ENCODE peak calls at places on chromosome X, in four cellular contexts. L is GM12878, C is HepG2, J is H1. O is an unnamed sample.
A peak's percentile ranks its signal among the peaks of the same experiment; 100 is the strongest.

GRCh38 chrX:8346060-8346459 is 118.6 kb upstream of the VCX3B start:
- DNase-seq in J (no peak), C (no peak), L (no peak), O (no peak)

GRCh38 chrX:15202458-15203177 is 67.3 kb downstream of the ASB9 start:
- DNase-seq in C (no peak), L (peak; percentile 15), J (no peak), O (no peak)

GRCh38 chrX:53072418-53073114 is 9.6 kb upstream of the TSPYL2 start:
- DNase-seq in J (no peak), C (no peak), L (no peak), O (no peak)

GRCh38 chrX:68443155-68443868 is 10.0 kb upstream of the OPHN1 start:
- DNase-seq in C (peak; percentile 6), J (no peak), L (peak; percentile 9), O (no peak)

GRCh38 chrX:15471016-15471415 is 22.1 kb downstream of the PIR start:
- DNase-seq in L (peak; percentile 27), J (peak; percentile 53), C (peak; percentile 32), O (peak; percentile 32)

GRCh38 chrX:13432376-13432775 is 112.5 kb upstream of the ATXN3L start:
- DNase-seq in L (no peak), C (no peak), J (no peak), O (no peak)

GRCh38 chrX:152037183-152037582 is 62.7 kb upstream of the GABRE start:
- DNase-seq in C (no peak), J (no peak), L (no peak), O (no peak)

GRCh38 chrX:75421688-75422087 is 101.1 kb downstream of the ZDHHC15 start:
- DNase-seq in L (no peak), J (no peak), C (no peak), O (no peak)

GRCh38 chrX:19888419-19888879 is 1.0 kb upstream of the SH3KBP1 start:
- DNase-seq in L (no peak), J (no peak), C (peak; percentile 78), O (peak; percentile 58)

GRCh38 chrX:97629597-97629985 is 745.9 kb downstream of the RPA4 start:
- DNase-seq in L (no peak), C (no peak), J (no peak), O (no peak)

GRCh38 chrX:19886888-19887531 is 390 bp downstream of the SH3KBP1 start:
- DNase-seq in J (peak; percentile 46), L (no peak), C (no peak), O (no peak)

GRCh38 chrX:131025336-131025735 is 32.8 kb upstream of the ARHGAP36 start:
- DNase-seq in L (no peak), J (no peak), C (peak; percentile 33), O (no peak)

GRCh38 chrX:38095971-38096529 is 89.7 kb downstream of the SYTL5 start:
- DNase-seq in C (no peak), J (no peak), L (no peak), O (no peak)

GRCh38 chrX:66914082-66914481 is 275.2 kb upstream of the EDA2R start:
- DNase-seq in L (no peak), C (peak; percentile 0), J (no peak), O (no peak)

GRCh38 chrX:153460826-153461225 is 9.6 kb downstream of the HAUS7 start:
- DNase-seq in C (peak; percentile 15), J (no peak), L (no peak), O (no peak)

GRCh38 chrX:134718329-134719317 is 60.4 kb upstream of the PLAC1 start:
- DNase-seq in C (no peak), J (no peak), L (peak; percentile 25), O (no peak)

GRCh38 chrX:129077384-129077783 is 445.9 kb downstream of the SMARCA1 start:
- DNase-seq in C (no peak), J (no peak), L (no peak), O (no peak)

GRCh38 chrX:149003863-149004660 is 501.0 kb downstream of the IDS start:
- DNase-seq in J (no peak), L (peak; percentile 26), C (no peak), O (no peak)

GRCh38 chrX:34332336-34332735 is 200.2 kb upstream of the FAM47A start:
- DNase-seq in J (no peak), C (no peak), L (no peak), O (no peak)

GRCh38 chrX:132235488-132235887 is 16.2 kb upstream of the RAP2C start:
- DNase-seq in J (no peak), C (no peak), L (no peak), O (no peak)
- TF ChIP-seq SUZ12 in J (no peak), C (no peak), L (no peak), O (no peak)

GRCh38 chrX:46649421-46650260 is 76.1 kb downstream of the CHST7 start:
- DNase-seq in L (no peak), J (no peak), C (no peak), O (peak; percentile 80)
- TF ChIP-seq YY1 in L (no peak), J (no peak), C (no peak), O (no peak)

GRCh38 chrX:132520792-132521191 is 32.0 kb upstream of the MBNL3 start:
- DNase-seq in J (no peak), L (no peak), C (no peak), O (no peak)
- TF ChIP-seq ZNF274 in J (no peak), L (no peak), C (no peak), O (no peak)

GRCh38 chrX:1545776-1546408 is 8.9 kb upstream of the P2RY8 start:
- DNase-seq in J (peak; percentile 13), C (no peak), L (no peak), O (no peak)
- TF ChIP-seq SUZ12 in J (no peak), C (no peak), L (no peak), O (no peak)

DNA sequence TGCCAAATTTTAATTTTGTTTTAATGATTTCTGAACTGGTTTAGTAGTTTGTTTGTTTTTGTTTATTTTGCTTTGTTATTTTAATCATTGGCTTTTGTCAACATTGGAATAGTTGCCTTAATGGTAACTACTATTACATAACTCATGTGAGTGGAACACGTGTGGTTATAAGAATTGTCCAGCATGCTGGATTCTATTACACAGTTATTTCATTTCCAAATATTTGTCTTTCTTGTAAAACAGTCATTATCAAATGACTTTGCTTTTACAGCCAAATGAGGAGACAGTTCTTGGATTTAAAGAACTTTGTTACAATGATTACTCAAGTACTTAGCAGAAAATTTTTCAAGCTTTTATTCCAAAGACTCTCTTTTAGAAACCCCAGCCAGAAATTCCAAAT is 516.1 kb upstream of the MAGEB2 start:
- DNase-seq in C (no peak), L (no peak), J (no peak), O (no peak)
- TF ChIP-seq YY1 in C (no peak), L (no peak), J (no peak), O (no peak)

GRCh38 chrX:74232859-74233258 is 71.1 kb upstream of the ZCCHC13 start:
- DNase-seq in L (no peak), J (no peak), C (peak; percentile 27), O (no peak)
- TF ChIP-seq ZNF274 in L (no peak), J (no peak), C (no peak), O (no peak)

O was measured in NT2/D1.